ENCODE peak calls at places on chromosomes 5 and 9, in eight cellular contexts. U, C, F, W, R, O, N and B are unnamed samples.

GRCh38 chr9:14452539-14452938 is 138.6 kb upstream of the NFIB start:
- DNase-seq in O (no peak), F (no peak), R (no peak), C (peak), W (no peak), N (no peak), U (no peak), B (no peak)

GRCh38 chr5:155529366-155529765 is 515.8 kb downstream of the KIF4B start:
- DNase-seq in U (no peak), C (peak), F (no peak), O (no peak), R (no peak), W (peak), N (no peak), B (no peak)

GRCh38 chr9:22170162-22170932 is 161.2 kb upstream of the CDKN2B start:
- DNase-seq in U (no peak), R (no peak), C (peak), W (no peak), O (peak), N (no peak), F (no peak), B (no peak)

GRCh38 chr5:111733571-111733970 is 23.4 kb downstream of the NREP start:
- DNase-seq in O (no peak), U (no peak), F (no peak), R (no peak), N (no peak), C (no peak), W (peak), B (no peak)

GRCh38 chr5:61417345-61417744 is 85.3 kb downstream of the ZSWIM6 start:
- DNase-seq in R (no peak), U (no peak), O (no peak), F (no peak), W (no peak), C (no peak), N (no peak), B (no peak)

GRCh38 chr5:120740989-120741388 is 276.9 kb downstream of the PRR16 start:
- DNase-seq in O (no peak), N (no peak), W (no peak), R (no peak), U (no peak), F (no peak), C (no peak), B (no peak)

GRCh38 chr5:116084231-116084630 is 594 bp upstream of the COMMD10 start:
- DNase-seq in U (peak), C (peak), W (peak), R (no peak), O (peak), F (peak), N (peak), B (no peak)

GRCh38 chr5:116553366-116553765 is 21.3 kb downstream of the SEMA6A start:
- DNase-seq in R (no peak), C (no peak), O (no peak), N (no peak), F (no peak), W (no peak), U (no peak), B (peak)

GRCh38 chr9:35001803-35002502 is 12.4 kb downstream of the DNAJB5 start:
- DNase-seq in O (no peak), F (no peak), R (no peak), N (no peak), W (no peak), U (no peak), C (peak), B (no peak)

GRCh38 chr5:161115941-161116340 is 263.9 kb upstream of the ATP10B start:
- DNase-seq in F (no peak), C (no peak), W (no peak), U (no peak), R (no peak), N (no peak), O (no peak), B (no peak)

GRCh38 chr5:175700991-175701390 is 43.1 kb downstream of the HRH2 start:
- DNase-seq in W (no peak), N (no peak), C (no peak), O (peak), R (no peak), F (no peak), U (no peak), B (no peak)

GRCh38 chr9:84504360-84504759 is 163.8 kb upstream of the SLC28A3 start:
- DNase-seq in N (no peak), O (no peak), R (no peak), U (no peak), C (peak), W (no peak), F (no peak), B (no peak)

GRCh38 chr5:72433520-72433919 is 73.7 kb downstream of the ZNF366 start:
- DNase-seq in F (no peak), N (no peak), U (no peak), R (no peak), C (no peak), O (no peak), W (no peak), B (no peak)

GRCh38 chr9:4116708-4117460 is 183.0 kb downstream of the GLIS3 start:
- DNase-seq in F (no peak), U (no peak), O (no peak), W (no peak), R (peak), C (no peak), N (no peak), B (no peak)

GRCh38 chr9:76115396-76115795 is 224.9 kb downstream of the PCSK5 start:
- DNase-seq in U (no peak), R (no peak), O (no peak), F (no peak), W (no peak), C (no peak), N (no peak), B (no peak)

GRCh38 chr5:133779828-133780475 is 167.6 kb upstream of the FSTL4 start:
- DNase-seq in O (no peak), C (no peak), W (peak), U (no peak), R (no peak), N (no peak), F (no peak), B (no peak)

GRCh38 chr5:179258922-179259730 is 86.1 kb downstream of the ADAMTS2 start:
- DNase-seq in U (peak), W (no peak), F (peak), C (no peak), O (no peak), R (no peak), N (no peak), B (peak)

GRCh38 chr9:38689678-38690077 is 30.3 kb downstream of the FAM240B start:
- DNase-seq in R (no peak), C (no peak), N (no peak), O (peak), F (peak), W (peak), U (no peak), B (no peak)

GRCh38 chr9:22413884-22414283 is 32.7 kb upstream of the DMRTA1 start:
- DNase-seq in W (no peak), C (peak), N (no peak), U (no peak), F (no peak), R (no peak), O (no peak), B (no peak)

GRCh38 chr9:128072144-128073021 is 4.4 kb downstream of the SLC25A25 start:
- DNase-seq in N (peak), C (peak), W (no peak), R (peak), O (peak), F (peak), U (peak), B (no peak)

GRCh38 chr5:138491284-138491648 is 26.0 kb downstream of the EGR1 start:
- DNase-seq in O (no peak), W (no peak), N (no peak), F (no peak), U (no peak), R (no peak), C (no peak), B (no peak)

GRCh38 chr9:133492061-133493021 is 13.4 kb upstream of the SLC2A6 start:
- DNase-seq in W (no peak), R (no peak), C (peak), F (no peak), O (no peak), U (no peak), N (no peak), B (no peak)

GRCh38 chr9:133489253-133490190 is 10.6 kb upstream of the SLC2A6 start:
- DNase-seq in U (no peak), F (no peak), N (no peak), O (no peak), W (no peak), R (no peak), C (no peak), B (no peak)

GRCh38 chr9:133490201-133490681 is 11.3 kb upstream of the SLC2A6 start:
- DNase-seq in W (no peak), R (no peak), C (no peak), N (no peak), F (no peak), U (no peak), O (no peak), B (no peak)

GRCh38 chr9:133491656-133491925 is 12.7 kb upstream of the SLC2A6 start:
- DNase-seq in U (no peak), C (no peak), N (no peak), W (no peak), F (no peak), O (no peak), R (no peak), B (no peak)

GRCh38 chr9:133490865-133491655 is 12.2 kb upstream of the SLC2A6 start:
- DNase-seq in F (no peak), R (no peak), N (no peak), C (no peak), U (no peak), W (no peak), O (no peak), B (no peak)
- H3K27ac ChIP-seq in F (no peak), R (peak), N (no peak), C (no peak), U (no peak), W (no peak), O (no peak), B (no peak)

DNA sequence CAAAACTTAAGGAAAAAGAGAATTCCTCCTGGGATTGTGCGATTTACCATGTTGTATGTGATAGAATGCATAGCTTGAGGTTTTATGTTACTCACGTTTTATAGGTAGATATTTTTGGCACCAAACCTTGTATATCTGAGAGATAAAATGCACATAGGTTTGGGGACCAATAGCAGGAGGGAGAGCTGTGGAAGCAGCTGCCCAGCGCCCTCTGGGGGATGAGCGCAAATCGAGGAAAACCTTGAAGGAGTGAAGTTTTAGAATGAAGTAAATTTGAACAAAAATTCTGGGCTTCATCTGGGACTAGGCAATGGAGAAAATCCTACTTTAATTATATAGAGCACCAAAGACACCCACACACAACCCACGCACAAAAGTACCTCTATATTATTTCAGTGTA is 197.0 kb downstream of the ADCY2 start:
- DNase-seq in F (no peak), N (no peak), O (peak), W (peak), U (no peak), R (no peak), C (no peak), B (no peak)
- TF ChIP-seq CTCF in F (no peak), N (peak), O (peak), W (peak), U (no peak), R (no peak), C (no peak), B (peak)

GRCh38 chr5:115079934-115080623 is 89.6 kb downstream of the TRIM36 start:
- DNase-seq in O (no peak), F (no peak), W (no peak), N (no peak), U (no peak), R (no peak), C (no peak), B (no peak)
- H3K27ac ChIP-seq in O (no peak), F (no peak), W (no peak), N (no peak), U (no peak), R (no peak), C (no peak), B (no peak)

GRCh38 chr9:82695704-82696103 is 367.2 kb downstream of the RASEF start:
- DNase-seq in R (no peak), F (no peak), W (no peak), O (no peak), N (no peak), C (no peak), U (no peak), B (no peak)
- TF ChIP-seq CTCF in R (no peak), F (no peak), W (no peak), O (no peak), N (no peak), C (no peak), U (no peak), B (no peak)

GRCh38 chr9:98219364-98219716 is 26.9 kb upstream of the CORO2A start:
- DNase-seq in R (no peak), F (no peak), N (no peak), U (no peak), W (no peak), C (no peak), O (peak), B (no peak)
- H3K27ac ChIP-seq in R (no peak), F (no peak), N (peak), U (no peak), W (no peak), C (no peak), O (peak), B (no peak)

DNA sequence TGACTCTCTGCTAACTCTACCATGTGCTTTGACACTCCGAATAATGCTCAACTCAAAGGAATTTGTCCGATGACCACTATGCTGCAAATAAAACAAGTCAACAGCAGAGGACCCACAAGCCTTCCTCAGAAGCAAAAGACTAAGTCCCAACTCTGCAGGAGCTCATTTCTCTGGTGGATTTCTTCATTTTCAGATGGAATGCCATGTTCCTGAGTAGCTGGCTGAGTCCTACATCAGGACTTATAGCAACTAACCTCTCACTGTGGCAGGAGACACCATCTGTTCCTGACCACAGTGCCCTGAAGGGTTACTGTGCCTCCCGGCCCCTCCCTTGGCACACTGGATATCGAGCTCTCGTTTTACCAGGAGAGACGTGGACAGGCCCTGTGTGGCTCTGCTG is 20.8 kb downstream of the LHFPL2 start:
- DNase-seq in W (peak), F (no peak), N (no peak), R (no peak), U (no peak), C (no peak), O (no peak), B (no peak)
- TF ChIP-seq CTCF in W (no peak), F (no peak), N (no peak), R (no peak), U (no peak), C (no peak), O (no peak), B (no peak)

DNA sequence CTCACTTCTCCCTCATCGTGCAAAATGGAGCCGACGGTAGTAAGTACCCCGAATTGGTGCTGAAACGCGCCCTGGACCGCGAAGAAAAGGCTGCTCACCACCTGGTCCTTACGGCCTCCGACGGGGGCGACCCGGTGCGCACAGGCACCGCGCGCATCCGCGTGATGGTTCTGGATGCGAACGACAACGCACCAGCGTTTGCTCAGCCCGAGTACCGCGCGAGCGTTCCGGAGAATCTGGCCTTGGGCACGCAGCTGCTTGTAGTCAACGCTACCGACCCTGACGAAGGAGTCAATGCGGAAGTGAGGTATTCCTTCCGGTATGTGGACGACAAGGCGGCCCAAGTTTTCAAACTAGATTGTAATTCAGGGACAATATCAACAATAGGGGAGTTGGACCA is 979 bp downstream of the PCDHGA12 start:
- DNase-seq in C (no peak), W (no peak), R (no peak), O (no peak), F (no peak), N (no peak), U (no peak), B (no peak)
- H3K27ac ChIP-seq in C (no peak), W (no peak), R (no peak), O (no peak), F (no peak), N (no peak), U (no peak), B (no peak)